ENCODE peak calls at places on chromosomes 1 and 21, in ten cellular contexts. F is H9; R is progenitor cell of endocrine pancreas; V is CD8-positive, alpha-beta T cell; L is endothelial cell; D is activated B cell treated with CpG ODN at 0.5 μM for 24 hours; Q is fibroblast of lung; T is A673; W is astrocyte of the cerebellum; H is GM13977. P is an unnamed sample.

GRCh38 chr1:27306892-27307850 is 14.8 kb upstream of the TMEM222 start:
- DNase-seq in H (no peak), T (no peak), F (peak), D (no peak), R (no peak), L (peak), W (no peak), V (no peak), Q (no peak), P (no peak)

GRCh38 chr21:44618504-44618903 is 6.6 kb downstream of the KRTAP10-8 start:
- DNase-seq in L (no peak), V (no peak), F (peak), W (no peak), D (no peak), T (no peak), Q (peak), H (no peak), R (no peak), P (no peak)

GRCh38 chr1:156926175-156926574 is 5.7 kb downstream of the LRRC71 start:
- DNase-seq in D (no peak), T (peak), R (no peak), W (peak), F (no peak), V (no peak), Q (peak), H (peak), L (no peak), P (no peak)

GRCh38 chr1:64598100-64598571 is 128.2 kb downstream of the CACHD1 start:
- DNase-seq in L (no peak), Q (peak), H (no peak), D (no peak), V (no peak), R (no peak), W (peak), T (no peak), F (no peak), P (no peak)

GRCh38 chr1:43530483-43531452 is at the start of gene PTPRF:
- DNase-seq in Q (peak), W (no peak), T (peak), R (peak), L (peak), H (peak), V (no peak), F (peak), D (no peak), P (no peak)

GRCh38 chr21:40049031-40049958 is 182.1 kb downstream of the PCP4 start:
- DNase-seq in F (no peak), D (no peak), H (no peak), Q (peak), R (no peak), T (no peak), V (no peak), L (no peak), W (peak), P (no peak)

GRCh38 chr1:15224259-15224869 is 22.7 kb upstream of the FHAD1 start:
- DNase-seq in F (no peak), R (no peak), T (no peak), Q (no peak), V (no peak), L (no peak), H (no peak), D (no peak), W (no peak), P (peak)

GRCh38 chr1:55580845-55581332 is 365.7 kb upstream of the USP24 start:
- DNase-seq in L (no peak), V (no peak), T (no peak), D (no peak), W (no peak), Q (peak), R (no peak), H (no peak), F (no peak), P (no peak)

GRCh38 chr1:24987875-24988559 is 57.9 kb upstream of the RUNX3 start:
- DNase-seq in F (no peak), V (no peak), H (peak), R (no peak), D (no peak), W (no peak), Q (no peak), T (no peak), L (no peak), P (no peak)

GRCh38 chr1:185578293-185578692 is 155.9 kb upstream of the HMCN1 start:
- DNase-seq in V (no peak), F (no peak), T (no peak), Q (no peak), L (no peak), H (no peak), R (no peak), W (no peak), D (no peak), P (no peak)

GRCh38 chr1:221824025-221824424 is 82.1 kb upstream of the DUSP10 start:
- DNase-seq in H (no peak), V (no peak), D (no peak), W (peak), Q (peak), L (no peak), R (no peak), T (no peak), F (no peak), P (no peak)

GRCh38 chr1:112517231-112517630 is 8.5 kb downstream of the WNT2B start:
- DNase-seq in Q (no peak), R (no peak), F (no peak), T (no peak), L (no peak), V (no peak), W (no peak), D (no peak), H (no peak), P (no peak)

GRCh38 chr1:25619101-25619890 is 2.7 kb downstream of the MAN1C1 start:
- DNase-seq in T (peak), L (peak), D (no peak), F (peak), W (no peak), R (peak), H (peak), V (no peak), Q (no peak), P (no peak)

GRCh38 chr21:44897326-44898010 is 23.2 kb downstream of the ITGB2 start:
- DNase-seq in H (no peak), L (no peak), D (no peak), F (peak), W (no peak), R (no peak), V (no peak), T (peak), Q (no peak), P (no peak)

GRCh38 chr1:17559618-17560419 is 20.3 kb downstream of the ARHGEF10L start:
- DNase-seq in H (no peak), F (no peak), W (no peak), V (no peak), R (no peak), L (no peak), T (no peak), D (no peak), Q (no peak), P (no peak)

GRCh38 chr1:112971006-112971405 is 15.0 kb upstream of the SLC16A1 start:
- DNase-seq in Q (peak), H (no peak), F (no peak), L (no peak), V (no peak), R (no peak), T (no peak), W (no peak), D (no peak), P (no peak)

GRCh38 chr21:37348664-37349063 is 17.9 kb upstream of the DYRK1A start:
- DNase-seq in H (no peak), D (no peak), Q (no peak), L (no peak), F (no peak), W (no peak), R (no peak), V (no peak), T (no peak), P (no peak)

GRCh38 chr1:194056169-194056568 is 869.8 kb upstream of the B3GALT2 start:
- DNase-seq in D (no peak), R (no peak), H (no peak), F (no peak), V (no peak), Q (peak), L (no peak), T (no peak), W (no peak), P (no peak)

GRCh38 chr1:24643362-24644346 is 552 bp downstream of the SRRM1 start:
- DNase-seq in W (no peak), Q (peak), V (peak), F (no peak), L (peak), H (no peak), R (no peak), D (no peak), T (peak), P (peak)

GRCh38 chr1:47440849-47441170 is 3.0 kb downstream of the FOXD2 start:
- DNase-seq in D (no peak), Q (no peak), R (no peak), V (no peak), W (no peak), L (no peak), H (no peak), F (no peak), T (no peak), P (no peak)

GRCh38 chr1:185325413-185325812 is 8.4 kb upstream of the IVNS1ABP start:
- DNase-seq in L (no peak), Q (no peak), D (no peak), R (no peak), V (no peak), W (no peak), T (peak), F (no peak), H (no peak), P (no peak)

DNA sequence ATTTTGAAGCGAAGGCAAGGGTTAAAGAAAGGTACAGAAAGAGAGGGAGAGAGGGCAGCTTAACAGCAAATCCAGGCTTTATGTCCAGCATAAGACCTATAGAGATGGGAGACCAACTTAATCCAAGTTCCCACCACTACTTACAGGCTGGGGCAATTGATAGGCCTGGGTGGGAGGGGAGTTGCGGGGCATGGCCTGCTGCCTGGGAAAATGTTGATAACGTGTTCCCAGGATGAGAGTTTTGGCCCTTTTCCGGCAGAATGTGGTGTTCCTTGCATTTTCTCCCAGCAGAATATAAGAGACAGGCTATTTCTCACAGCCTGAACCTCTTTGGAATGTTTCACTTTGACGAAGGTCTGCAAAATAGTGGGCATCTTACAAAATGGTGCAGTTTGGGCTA is 34.9 kb upstream of the PLA2G5 start:
- DNase-seq in T (no peak), L (no peak), H (no peak), Q (no peak), F (no peak), D (no peak), W (no peak), R (no peak), V (no peak), P (no peak)
- TF ChIP-seq CTCF in T (no peak), L (no peak), H (no peak), Q (no peak), F (no peak), D (no peak), W (no peak), R (no peak), V (no peak), P (no peak)

GRCh38 chr1:224051086-224051406 is 62.9 kb upstream of the FBXO28 start:
- DNase-seq in T (no peak), Q (no peak), D (no peak), W (no peak), R (no peak), L (no peak), V (no peak), F (no peak), H (no peak), P (no peak)
- TF ChIP-seq CTCF in T (peak), Q (no peak), D (no peak), W (no peak), R (no peak), L (peak), V (no peak), F (no peak), H (no peak), P (peak)

DNA sequence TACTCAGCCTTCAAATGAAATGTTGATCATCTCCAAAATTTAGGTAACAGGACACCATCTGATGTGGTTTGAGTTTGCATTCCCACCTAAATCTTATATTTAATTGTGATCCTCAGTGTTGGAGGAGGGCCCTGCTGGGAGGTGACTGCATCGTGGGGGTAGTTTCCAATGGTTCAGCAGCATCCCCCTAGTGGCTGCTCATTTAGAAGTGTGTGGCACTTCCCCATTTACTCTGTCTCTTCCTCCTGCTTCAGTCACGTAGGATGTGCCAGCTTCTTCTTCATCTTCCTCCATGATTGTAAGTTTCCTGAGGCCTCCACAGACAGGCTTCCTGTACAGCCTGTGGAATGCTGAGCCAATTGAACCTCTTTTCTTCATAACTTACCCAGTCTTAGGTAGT is 731.2 kb downstream of the USP25 start:
- DNase-seq in D (no peak), H (no peak), Q (no peak), R (no peak), W (no peak), F (peak), V (no peak), T (no peak), L (no peak), P (no peak)
- TF ChIP-seq CTCF in D (no peak), H (no peak), Q (no peak), R (no peak), W (no peak), F (peak), V (no peak), T (no peak), L (no peak), P (no peak)

GRCh38 chr1:220135755-220136154 is 41.8 kb downstream of the IARS2 start:
- DNase-seq in W (no peak), D (no peak), Q (no peak), F (no peak), R (no peak), H (no peak), L (no peak), T (no peak), V (no peak), P (no peak)
- TF ChIP-seq CTCF in W (no peak), D (no peak), Q (no peak), F (no peak), R (no peak), H (no peak), L (no peak), T (no peak), V (no peak), P (no peak)

DNA sequence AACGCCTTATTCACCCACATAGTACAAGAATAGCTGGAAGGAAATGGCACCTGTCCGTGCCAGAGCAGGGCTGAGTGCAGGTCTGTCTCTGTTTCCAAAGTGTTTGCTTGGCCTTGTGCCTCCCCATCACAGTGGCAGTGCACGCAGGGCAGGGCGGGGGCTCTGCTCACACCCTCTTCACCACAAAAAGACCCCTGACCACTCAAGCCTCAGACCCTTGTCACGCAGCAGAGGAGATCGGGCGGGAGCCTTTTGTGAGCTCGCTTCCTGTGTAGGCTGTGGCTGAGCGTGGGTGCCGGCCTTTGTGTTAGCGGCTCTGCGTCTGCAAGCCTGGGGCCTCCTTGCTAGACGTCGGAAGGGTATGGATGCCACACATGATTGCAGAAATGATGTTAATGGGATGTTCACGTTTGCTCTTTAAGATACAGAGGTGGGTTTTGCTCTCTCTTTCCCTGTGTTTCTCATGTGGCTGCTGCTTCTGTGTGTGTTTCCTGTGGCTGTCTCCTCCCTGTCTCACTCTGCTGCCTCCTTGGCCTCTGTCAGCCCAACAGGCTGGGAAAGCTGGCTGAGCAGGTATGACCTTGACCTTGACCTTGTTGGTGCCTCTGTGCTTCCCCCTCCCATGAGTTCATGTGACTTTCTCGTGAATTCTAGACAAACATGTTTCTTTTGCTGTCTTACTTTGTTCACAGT is 45.4 kb downstream of the S100B start:
- DNase-seq in R (no peak), W (no peak), L (peak), D (no peak), F (no peak), H (peak), T (no peak), V (peak), Q (no peak), P (no peak)
- TF ChIP-seq CTCF in R (no peak), W (no peak), L (no peak), D (no peak), F (no peak), H (no peak), T (no peak), V (no peak), Q (no peak), P (no peak)